ENCODE peak calls at places on chromosome 1, in six cellular contexts. D is PC-9, H is PC-3, A is astrocyte of the spinal cord, C is psoas muscle, R is WTC11. M is an unnamed sample.

GRCh38 chr1:151993084-151993733 is 450 bp downstream of the S100A10 start:
- DNase-seq in D (no peak), H (peak; percentile 45), A (no peak), C (peak; percentile 41), R (peak; percentile 50), M (peak; percentile 45)

GRCh38 chr1:25573591-25573930 is 30.2 kb downstream of the LDLRAP1 start:
- DNase-seq in D (peak; percentile 84), H (peak; percentile 22), A (no peak), C (no peak), R (no peak), M (no peak)

GRCh38 chr1:63847308-63847910 is 73.6 kb downstream of the ROR1 start:
- DNase-seq in D (peak; percentile 55), H (peak; percentile 89), A (no peak), C (no peak), R (no peak), M (no peak)

GRCh38 chr1:32250893-32251716 is at the start of gene LCK:
- DNase-seq in D (no peak), H (no peak), A (no peak), C (no peak), R (no peak), M (no peak)

GRCh38 chr1:93713247-93713764 is 31.7 kb upstream of the BCAR3 start:
- DNase-seq in D (no peak), H (no peak), A (no peak), C (no peak), R (no peak), M (no peak)

GRCh38 chr1:173917149-173917548 is at the start of gene SERPINC1:
- DNase-seq in D (no peak), H (no peak), A (no peak), C (no peak), R (no peak), M (no peak)

GRCh38 chr1:10911274-10912166 is 100.9 kb upstream of the TARDBP start:
- DNase-seq in D (no peak), H (no peak), A (no peak), C (no peak), R (no peak), M (no peak)

GRCh38 chr1:5993553-5994510 is 1.6 kb upstream of the NPHP4 start:
- DNase-seq in D (no peak), H (peak; percentile 25), A (no peak), C (no peak), R (no peak), M (no peak)

GRCh38 chr1:244065063-244065788 is 14.1 kb downstream of the ZBTB18 start:
- DNase-seq in D (no peak), H (no peak), A (no peak), C (no peak), R (no peak), M (no peak)

GRCh38 chr1:51969038-51969705 is 21.3 kb downstream of the RAB3B start:
- DNase-seq in D (no peak), H (peak; percentile 86), A (peak; percentile 92), C (no peak), R (no peak), M (no peak)

GRCh38 chr1:9145021-9145668 is 16.2 kb upstream of the GPR157 start:
- DNase-seq in D (peak; percentile 44), H (peak; percentile 49), A (peak; percentile 57), C (peak; percentile 37), R (no peak), M (peak; percentile 65)

GRCh38 chr1:237141471-237141870 is 99.5 kb downstream of the RYR2 start:
- DNase-seq in D (no peak), H (no peak), A (no peak), C (no peak), R (no peak), M (no peak)

GRCh38 chr1:154626456-154627246 is 18.7 kb upstream of the ADAR start:
- DNase-seq in D (no peak), H (no peak), A (no peak), C (no peak), R (no peak), M (no peak)

GRCh38 chr1:219526074-219526473 is 86.8 kb downstream of the ZC3H11B start:
- DNase-seq in D (no peak), H (no peak), A (no peak), C (no peak), R (no peak), M (no peak)

GRCh38 chr1:102970496-102971078 is 137.7 kb downstream of the COL11A1 start:
- DNase-seq in D (peak; percentile 62), H (peak; percentile 80), A (peak; percentile 64), C (no peak), R (peak; percentile 21), M (peak; percentile 18)

GRCh38 chr1:150150511-150151021 is 850 bp downstream of the PLEKHO1 start:
- DNase-seq in D (no peak), H (no peak), A (no peak), C (peak; percentile 43), R (peak; percentile 38), M (no peak)

GRCh38 chr1:110495926-110496600 is 22.9 kb downstream of the KCNA10 start:
- DNase-seq in D (peak; percentile 71), H (peak; percentile 88), A (peak; percentile 74), C (peak; percentile 70), R (peak; percentile 88), M (peak; percentile 79)

GRCh38 chr1:4126731-4127594 is 226.9 kb upstream of the C1orf174 start:
- DNase-seq in D (no peak), H (no peak), A (no peak), C (no peak), R (no peak), M (no peak)

GRCh38 chr1:39987869-39988268 is 32.9 kb downstream of the MFSD2A start:
- DNase-seq in D (no peak), H (no peak), A (no peak), C (no peak), R (no peak), M (no peak)

GRCh38 chr1:36080236-36080635 is 3.7 kb upstream of the TEKT2 start:
- DNase-seq in D (no peak), H (no peak), A (no peak), C (no peak), R (no peak), M (no peak)

DNA sequence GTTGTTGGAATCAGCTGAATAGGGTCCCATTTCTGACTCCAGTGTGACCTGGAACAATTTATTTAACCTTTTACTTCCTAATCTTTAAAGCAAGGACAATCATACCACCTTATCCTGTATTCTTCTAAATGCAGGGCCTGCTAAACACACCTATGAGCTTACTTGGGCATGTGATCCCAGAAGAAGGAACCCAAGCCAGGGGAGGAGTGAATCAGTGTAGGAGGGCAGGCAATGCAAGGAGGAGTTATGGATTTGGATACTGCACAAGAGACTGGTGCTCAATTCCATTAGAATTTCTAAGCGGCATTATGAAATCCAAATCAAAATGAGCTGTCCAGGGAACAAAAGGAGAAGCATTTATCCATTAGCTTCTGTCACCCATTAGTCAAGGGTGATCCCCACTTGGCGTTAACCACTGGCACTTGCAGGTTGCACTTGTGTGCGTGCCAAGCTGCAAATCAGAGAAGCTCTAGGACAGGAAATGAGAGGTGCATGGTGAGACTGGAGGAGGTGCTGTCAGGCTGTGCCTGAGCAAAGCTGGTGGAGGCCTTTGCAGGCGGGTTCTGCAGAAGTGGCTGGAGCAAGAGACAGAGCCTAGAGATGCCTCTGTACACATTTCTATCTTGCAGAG is 297.2 kb upstream of the PLXNA2 start:
- DNase-seq in D (no peak), H (peak; percentile 59), A (no peak), C (no peak), R (no peak), M (no peak)
- TF ChIP-seq CTCF in D (no peak), H (no peak), A (no peak), C (no peak), R (no peak), M (no peak)

GRCh38 chr1:168794057-168794456 is 65.1 kb upstream of the DPT start:
- DNase-seq in D (no peak), H (no peak), A (no peak), C (no peak), R (no peak), M (no peak)

GRCh38 chr1:168786476-168787330 is 57.7 kb upstream of the DPT start:
- DNase-seq in D (no peak), H (no peak), A (peak; percentile 30), C (no peak), R (no peak), M (no peak)

GRCh38 chr1:168788262-168788661 is 59.3 kb upstream of the DPT start:
- DNase-seq in D (no peak), H (no peak), A (no peak), C (no peak), R (no peak), M (no peak)

GRCh38 chr1:168792142-168792541 is 63.1 kb upstream of the DPT start:
- DNase-seq in D (no peak), H (no peak), A (no peak), C (no peak), R (no peak), M (no peak)

DNA sequence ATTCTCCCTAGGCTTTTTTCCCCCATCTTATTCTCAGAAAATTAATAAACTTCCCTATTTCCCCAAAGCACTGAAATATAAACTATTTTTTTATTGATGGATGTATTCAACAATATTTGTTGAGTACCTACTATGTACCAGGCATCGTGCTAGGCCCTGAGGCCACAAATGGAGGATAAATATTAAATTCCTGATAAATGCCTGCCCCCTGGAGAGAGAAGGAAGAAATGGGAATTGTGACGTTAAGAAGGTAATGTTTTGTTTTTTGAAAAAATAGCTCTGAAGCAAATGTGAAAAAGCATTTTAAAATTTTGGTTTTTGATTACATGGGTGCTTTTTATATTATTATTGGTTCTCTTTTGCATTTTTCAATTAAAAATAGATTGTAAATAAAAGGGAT is 60.5 kb upstream of the DPT start:
- DNase-seq in D (no peak), H (no peak), A (no peak), C (no peak), R (no peak), M (no peak)
- TF ChIP-seq CTCF in D (no peak), H (peak; percentile 61), A (no peak), C (no peak), R (no peak), M (no peak)

DNA sequence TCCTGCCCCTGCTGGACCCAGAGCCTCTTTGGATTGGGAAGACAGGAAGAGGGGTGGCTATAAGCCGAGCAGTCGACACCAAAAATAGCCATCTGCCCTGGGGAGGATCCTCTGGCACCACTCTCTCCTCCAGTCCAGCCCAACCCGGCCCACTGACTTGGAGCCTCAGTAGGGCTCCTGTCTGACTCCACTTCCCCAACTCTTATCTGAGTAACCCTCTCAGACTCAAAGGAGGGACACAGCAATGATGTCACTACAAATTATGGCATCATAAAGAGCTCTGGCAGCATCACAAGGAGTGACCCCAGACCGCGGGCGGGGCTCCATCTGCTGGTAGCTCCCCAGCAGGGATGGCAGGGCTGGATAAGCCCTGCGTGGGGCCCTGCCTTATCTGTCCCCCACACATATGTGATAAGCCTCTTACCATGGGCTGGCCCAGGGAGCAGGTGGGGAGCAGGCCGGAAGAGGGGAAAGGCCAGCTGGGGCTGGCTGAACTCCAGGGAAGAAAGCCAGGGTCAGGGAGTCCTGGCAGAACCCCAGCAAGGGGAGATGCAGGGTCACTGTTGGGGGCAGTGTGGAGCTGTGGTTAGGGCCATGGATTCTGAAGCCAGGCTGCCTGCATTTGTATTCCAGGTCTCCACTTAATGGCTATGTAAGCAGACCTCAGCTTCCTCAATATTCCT is 4.6 kb upstream of the SLC6A9 start:
- DNase-seq in D (no peak), H (no peak), A (no peak), C (peak; percentile 36), R (no peak), M (no peak)
- TF ChIP-seq CTCF in D (no peak), H (peak; percentile 12), A (peak; percentile 4), C (no peak), R (no peak), M (no peak)

DNA sequence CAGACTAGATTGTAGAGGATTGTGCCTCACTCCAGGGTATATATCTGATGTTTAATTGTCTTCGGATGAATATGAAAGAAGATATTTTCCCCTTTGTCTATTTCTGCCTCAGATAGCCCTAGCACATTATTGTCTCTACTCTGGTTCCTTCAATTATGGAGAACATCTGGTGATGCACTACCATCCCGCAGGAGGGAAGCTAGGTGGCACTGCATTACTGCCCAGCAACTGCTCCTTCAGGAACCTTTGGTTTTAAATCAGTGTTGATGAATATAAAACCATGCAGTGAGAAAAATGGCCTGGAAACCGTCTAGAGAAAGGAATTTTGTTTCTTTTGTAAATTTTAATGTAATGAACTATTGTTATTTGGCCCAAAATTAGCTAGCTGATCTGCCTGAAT is 68.5 kb downstream of the GPR88 start:
- DNase-seq in D (peak; percentile 70), H (peak; percentile 76), A (peak; percentile 71), C (peak; percentile 21), R (peak; percentile 22), M (peak; percentile 40)
- TF ChIP-seq CTCF in D (peak; percentile 90), H (peak; percentile 93), A (peak; percentile 82), C (peak; percentile 42), R (no peak), M (no peak)